ENCODE peak calls at places on chromosomes 11 and 22, in four cellular contexts. One of them, this sample, is unnamed.

GRCh38 chr11:119585038-119585666 is 143.8 kb downstream of the NECTIN1 start:
- DNase-seq in SK-N-SH: peak
- DNase-seq in H1: no peak
- DNase-seq in K562: no peak
- DNase-seq in this sample: peak

GRCh38 chr11:72807021-72807693 is 7.1 kb upstream of the ATG16L2 start:
- DNase-seq in SK-N-SH: no peak
- DNase-seq in H1: no peak
- DNase-seq in K562: no peak
- DNase-seq in this sample: no peak

GRCh38 chr11:111602865-111603632 is 800 bp downstream of the SIK2 start:
- DNase-seq in K562: peak
- DNase-seq in SK-N-SH: peak
- DNase-seq in H1: no peak
- DNase-seq in this sample: peak

GRCh38 chr11:17414317-17414737 is 25.9 kb upstream of the KCNJ11 start:
- DNase-seq in K562: no peak
- DNase-seq in H1: no peak
- DNase-seq in SK-N-SH: no peak
- DNase-seq in this sample: no peak

GRCh38 chr11:32881286-32881685 is 11.3 kb upstream of the QSER1 start:
- DNase-seq in H1: no peak
- DNase-seq in K562: no peak
- DNase-seq in SK-N-SH: no peak
- DNase-seq in this sample: no peak

GRCh38 chr22:20256562-20257473 is 11.3 kb downstream of the RTN4R start:
- DNase-seq in K562: no peak
- DNase-seq in SK-N-SH: peak
- DNase-seq in H1: no peak
- DNase-seq in this sample: no peak

GRCh38 chr11:105000797-105001196 is 22.2 kb downstream of the CASP5 start:
- DNase-seq in H1: no peak
- DNase-seq in K562: peak
- DNase-seq in SK-N-SH: no peak
- DNase-seq in this sample: peak

GRCh38 chr11:57244911-57245310 is 7.9 kb upstream of the APLNR start:
- DNase-seq in H1: no peak
- DNase-seq in SK-N-SH: no peak
- DNase-seq in K562: no peak
- DNase-seq in this sample: no peak

GRCh38 chr11:35014352-35014751 is 97.9 kb downstream of the PDHX start:
- DNase-seq in K562: no peak
- DNase-seq in H1: no peak
- DNase-seq in SK-N-SH: no peak
- DNase-seq in this sample: no peak

GRCh38 chr11:65485820-65486219 is 13.0 kb upstream of the MALAT1 start:
- DNase-seq in H1: no peak
- DNase-seq in SK-N-SH: no peak
- DNase-seq in K562: no peak
- DNase-seq in this sample: no peak

GRCh38 chr22:40196628-40197027 is 18.9 kb downstream of the TNRC6B start:
- DNase-seq in K562: no peak
- DNase-seq in SK-N-SH: no peak
- DNase-seq in H1: no peak
- DNase-seq in this sample: no peak

GRCh38 chr11:27401760-27402316 is 38.8 kb upstream of the CCDC34 start:
- DNase-seq in H1: no peak
- DNase-seq in SK-N-SH: no peak
- DNase-seq in K562: no peak
- DNase-seq in this sample: no peak

GRCh38 chr11:104654414-104654813 is 243.8 kb downstream of the CASP12 start:
- DNase-seq in K562: no peak
- DNase-seq in SK-N-SH: no peak
- DNase-seq in H1: no peak
- DNase-seq in this sample: no peak

GRCh38 chr11:35529971-35530495 is 4.6 kb upstream of the PAMR1 start:
- DNase-seq in H1: no peak
- DNase-seq in K562: no peak
- DNase-seq in SK-N-SH: peak
- DNase-seq in this sample: no peak

GRCh38 chr22:45726081-45726480 is 54.4 kb downstream of the ATXN10 start:
- DNase-seq in SK-N-SH: no peak
- DNase-seq in K562: no peak
- DNase-seq in H1: no peak
- DNase-seq in this sample: no peak

GRCh38 chr11:62546937-62547625 is 475 bp upstream of the AHNAK start:
- DNase-seq in SK-N-SH: no peak
- DNase-seq in K562: no peak
- DNase-seq in H1: no peak
- DNase-seq in this sample: peak

GRCh38 chr22:48960576-48960975 is 867.1 kb downstream of the BRD1 start:
- DNase-seq in K562: no peak
- DNase-seq in SK-N-SH: no peak
- DNase-seq in H1: no peak
- DNase-seq in this sample: no peak

GRCh38 chr22:35361001-35361551 is 19.8 kb upstream of the HMOX1 start:
- DNase-seq in H1: no peak
- DNase-seq in SK-N-SH: no peak
- DNase-seq in K562: no peak
- DNase-seq in this sample: no peak

GRCh38 chr11:91871791-91872190 is 352.8 kb upstream of the FAT3 start:
- DNase-seq in SK-N-SH: no peak
- DNase-seq in H1: no peak
- DNase-seq in K562: no peak
- DNase-seq in this sample: no peak

GRCh38 chr11:107563702-107564101 is 1.8 kb downstream of the ALKBH8 start:
- DNase-seq in K562: peak
- DNase-seq in SK-N-SH: peak
- DNase-seq in H1: no peak
- DNase-seq in this sample: no peak

GRCh38 chr22:24186352-24186740 is 5.1 kb downstream of the SUSD2 start:
- DNase-seq in H1: no peak
- DNase-seq in SK-N-SH: peak
- DNase-seq in K562: no peak
- DNase-seq in this sample: no peak

GRCh38 chr22:17264321-17265052 is 45.3 kb upstream of the ADA2 start:
- DNase-seq in SK-N-SH: peak
- DNase-seq in H1: no peak
- DNase-seq in K562: no peak
- DNase-seq in this sample: peak

GRCh38 chr11:86940122-86940777 is 14.9 kb downstream of the FZD4 start:
- DNase-seq in K562: peak
- DNase-seq in SK-N-SH: no peak
- DNase-seq in H1: no peak
- DNase-seq in this sample: no peak

GRCh38 chr11:78373689-78374088 is 43.9 kb downstream of the GAB2 start:
- DNase-seq in SK-N-SH: no peak
- DNase-seq in K562: no peak
- DNase-seq in H1: no peak
- DNase-seq in this sample: no peak

GRCh38 chr11:26841818-26842457 is 120.1 kb upstream of the SLC5A12 start:
- DNase-seq in SK-N-SH: no peak
- DNase-seq in K562: no peak
- DNase-seq in H1: no peak
- DNase-seq in this sample: no peak

GRCh38 chr11:17786824-17787525 is 52.4 kb downstream of the KCNC1 start:
- DNase-seq in K562: peak
- DNase-seq in SK-N-SH: no peak
- DNase-seq in H1: no peak
- DNase-seq in this sample: no peak

GRCh38 chr11:72703281-72704008 is 29.2 kb upstream of the PDE2A start:
- DNase-seq in H1: no peak
- DNase-seq in SK-N-SH: no peak
- DNase-seq in K562: no peak
- DNase-seq in this sample: no peak

GRCh38 chr11:96218901-96219300 is 124.1 kb downstream of the MAML2 start:
- DNase-seq in SK-N-SH: no peak
- DNase-seq in H1: no peak
- DNase-seq in K562: no peak
- DNase-seq in this sample: no peak

GRCh38 chr11:17991799-17992433 is 20.9 kb downstream of the SERGEF start:
- DNase-seq in K562: peak
- DNase-seq in SK-N-SH: peak
- DNase-seq in H1: no peak
- DNase-seq in this sample: peak

GRCh38 chr11:79208126-79208525 is 232.7 kb downstream of the TENM4 start:
- DNase-seq in H1: no peak
- DNase-seq in SK-N-SH: no peak
- DNase-seq in K562: no peak
- DNase-seq in this sample: no peak

GRCh38 chr11:130087294-130087926 is 17.7 kb downstream of the APLP2 start:
- DNase-seq in H1: no peak
- DNase-seq in K562: no peak
- DNase-seq in SK-N-SH: no peak
- DNase-seq in this sample: no peak

GRCh38 chr11:128841461-128842072 is 25.5 kb downstream of the KCNJ1 start:
- DNase-seq in K562: no peak
- DNase-seq in H1: no peak
- DNase-seq in SK-N-SH: no peak
- DNase-seq in this sample: no peak

GRCh38 chr11:69114811-69115523 is 40.8 kb upstream of the SMIM38 start:
- DNase-seq in H1: no peak
- DNase-seq in K562: no peak
- DNase-seq in SK-N-SH: no peak
- DNase-seq in this sample: no peak

GRCh38 chr22:22957090-22957489 is 69.5 kb downstream of the IGLL5 start:
- DNase-seq in H1: no peak
- DNase-seq in SK-N-SH: no peak
- DNase-seq in K562: no peak
- DNase-seq in this sample: no peak

GRCh38 chr11:8138526-8138925 is 30.3 kb downstream of the RIC3 start:
- DNase-seq in H1: no peak
- DNase-seq in K562: no peak
- DNase-seq in SK-N-SH: no peak
- DNase-seq in this sample: no peak

DNA sequence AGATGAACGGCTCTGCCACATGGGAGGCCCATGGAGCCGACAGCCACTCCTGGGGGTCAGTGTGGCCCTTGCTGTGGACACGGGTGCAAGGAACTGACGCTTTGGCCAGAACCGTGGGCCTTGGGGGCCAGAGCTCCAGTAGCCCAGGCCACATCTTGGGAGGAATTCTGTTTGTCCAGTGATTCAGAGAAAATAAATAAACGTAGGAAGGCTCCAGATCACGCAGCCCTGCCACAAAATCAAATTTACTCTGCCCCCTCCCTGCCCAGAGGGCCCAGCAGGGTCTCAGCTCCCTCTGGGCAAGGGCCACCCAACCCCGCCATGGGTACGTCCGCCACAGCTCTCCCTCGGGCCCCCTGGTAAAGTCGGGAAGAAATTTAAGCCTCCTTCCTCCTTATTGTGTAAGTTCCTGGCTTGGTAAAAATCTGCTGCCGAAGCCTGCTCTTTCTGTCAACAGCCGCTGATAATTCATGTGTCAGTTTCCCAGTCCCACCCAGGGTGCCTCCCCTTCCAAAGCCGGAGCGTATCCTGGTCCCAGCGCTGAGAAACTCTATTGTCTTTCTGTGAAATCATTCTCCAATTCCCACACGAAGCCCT is 6.9 kb upstream of the MUC5AC start:
- DNase-seq in K562: no peak
- DNase-seq in SK-N-SH: no peak
- DNase-seq in H1: no peak
- DNase-seq in this sample: no peak
- TF ChIP-seq TEAD4 in K562: no peak
- TF ChIP-seq TEAD4 in SK-N-SH: no peak
- TF ChIP-seq TEAD4 in H1: no peak
- TF ChIP-seq TEAD4 in this sample: no peak

DNA sequence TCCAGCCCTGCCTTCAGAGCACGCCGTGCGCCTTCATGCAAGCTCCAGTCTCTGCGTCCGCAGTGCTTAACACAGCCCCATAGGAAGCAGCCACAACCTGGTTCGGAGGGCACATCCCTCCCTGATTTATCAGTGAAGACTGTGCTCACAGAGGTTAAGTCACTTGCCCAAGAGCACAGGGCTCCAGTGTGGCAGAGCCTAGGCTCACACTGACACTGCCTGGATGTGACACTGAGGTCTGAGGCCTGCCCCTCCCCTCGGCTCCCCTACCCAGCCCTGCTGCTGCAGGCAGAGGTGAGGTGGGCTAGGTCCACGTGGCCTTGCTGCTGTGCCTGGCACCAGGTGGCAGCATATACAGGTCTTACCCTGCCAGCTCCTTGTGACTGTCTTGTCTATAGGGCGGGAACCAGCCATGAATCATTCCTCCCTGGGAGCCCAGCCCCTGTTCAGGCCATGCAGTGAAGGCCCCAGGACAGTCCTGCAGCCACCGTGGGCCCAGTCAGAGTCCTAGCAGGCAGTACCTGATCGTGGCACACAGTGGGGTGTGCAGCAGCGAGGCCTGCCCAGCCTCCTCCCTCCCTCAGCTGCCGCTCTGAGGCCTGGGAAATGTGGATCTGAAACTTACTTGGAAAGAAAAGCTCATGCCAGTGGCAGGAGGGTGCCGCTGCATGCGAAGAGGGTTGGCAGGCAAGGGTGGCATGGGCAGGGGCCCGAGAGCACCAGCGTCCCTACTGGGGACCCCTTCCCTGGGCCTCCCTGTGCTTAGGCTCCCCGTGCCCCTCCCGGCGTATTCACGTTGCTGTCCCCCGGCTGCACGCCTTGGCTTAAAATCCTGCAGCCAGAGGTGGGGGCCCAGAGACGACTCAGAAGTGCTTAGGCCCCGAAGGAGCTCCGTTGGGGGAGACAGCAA is 1.2 kb upstream of the CERK start:
- DNase-seq in K562: peak
- DNase-seq in H1: no peak
- DNase-seq in SK-N-SH: no peak
- DNase-seq in this sample: no peak
- TF ChIP-seq TEAD4 in K562: no peak
- TF ChIP-seq TEAD4 in H1: no peak
- TF ChIP-seq TEAD4 in SK-N-SH: no peak
- TF ChIP-seq TEAD4 in this sample: no peak

DNA sequence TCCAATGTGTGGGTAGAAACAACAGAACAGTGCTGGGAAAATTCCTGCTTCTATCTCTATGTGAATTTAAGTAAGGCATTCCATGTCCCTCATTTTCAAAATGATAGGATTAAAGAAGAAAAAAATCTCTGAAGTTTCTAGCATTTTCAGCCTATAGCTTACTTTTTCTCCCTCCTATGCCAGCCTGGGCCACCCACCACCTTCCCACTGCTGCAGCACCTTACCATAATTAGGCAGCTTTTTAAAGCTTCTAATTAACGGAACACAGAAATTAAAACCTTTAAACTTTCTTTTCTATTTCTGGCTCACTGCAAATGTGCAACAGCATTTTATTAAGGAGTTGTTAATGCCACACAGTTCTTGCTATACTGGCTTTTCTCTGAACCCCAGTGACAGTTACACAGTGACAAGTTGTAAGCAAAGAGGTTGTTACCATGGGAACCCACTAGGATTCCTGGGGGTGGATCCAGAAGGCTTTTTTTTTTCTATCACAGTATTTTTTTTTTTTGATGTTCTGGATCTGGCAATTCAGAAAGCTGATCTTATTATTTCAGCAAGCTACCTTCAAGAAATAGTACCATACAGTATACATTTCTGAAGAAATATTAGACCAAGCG is 20.2 kb downstream of the CELF1 start:
- DNase-seq in H1: no peak
- DNase-seq in K562: no peak
- DNase-seq in SK-N-SH: peak
- DNase-seq in this sample: no peak
- TF ChIP-seq TEAD4 in H1: no peak
- TF ChIP-seq TEAD4 in K562: no peak
- TF ChIP-seq TEAD4 in SK-N-SH: no peak
- TF ChIP-seq TEAD4 in this sample: no peak

GRCh38 chr11:12834630-12835029 is 160.4 kb downstream of the TEAD1 start:
- DNase-seq in K562: no peak
- DNase-seq in H1: no peak
- DNase-seq in SK-N-SH: no peak
- DNase-seq in this sample: no peak
- TF ChIP-seq TEAD4 in K562: no peak
- TF ChIP-seq TEAD4 in H1: no peak
- TF ChIP-seq TEAD4 in SK-N-SH: no peak
- TF ChIP-seq TEAD4 in this sample: no peak

This sample was measured in WTC11.